ENCODE peak calls at places on chromosomes 5 and 9, in nine cellular contexts. D is left ventricle myocardium inferior; Y is CD8-positive, alpha-beta T cell; L is SJSA1; J is mesendoderm; Q is ovary; X is tibial artery; E is PC-9; I is MM.1S. A is an unnamed sample.
A peak's percentile ranks its signal among the peaks of the same experiment; 100 is the strongest.

GRCh38 chr9:121280715-121281613 is 13.0 kb downstream of the GSN start:
- DNase-seq in D (no peak), Y (no peak), L (no peak), J (no peak), Q (no peak), X (no peak), E (no peak), I (no peak), A (no peak)

GRCh38 chr5:58985311-58985710 is 402.4 kb downstream of the RAB3C start:
- DNase-seq in D (no peak), Y (no peak), L (no peak), J (no peak), Q (no peak), X (no peak), E (no peak), I (no peak), A (no peak)

GRCh38 chr5:64811050-64811640 is 42.4 kb downstream of the CWC27 start:
- DNase-seq in D (no peak), Y (no peak), L (no peak), J (peak; percentile 64), Q (no peak), X (no peak), E (no peak), I (peak; percentile 59), A (peak; percentile 69)

GRCh38 chr5:61991426-61991825 is 314.6 kb upstream of the KIF2A start:
- DNase-seq in D (no peak), Y (no peak), L (no peak), J (no peak), Q (no peak), X (no peak), E (no peak), I (no peak), A (no peak)

GRCh38 chr5:59079622-59080620 is 497.0 kb downstream of the RAB3C start:
- DNase-seq in D (no peak), Y (no peak), L (no peak), J (peak; percentile 37), Q (no peak), X (no peak), E (peak; percentile 50), I (no peak), A (no peak)

GRCh38 chr9:122382901-122383850 is 12.4 kb downstream of the PTGS1 start:
- DNase-seq in D (no peak), Y (no peak), L (no peak), J (no peak), Q (no peak), X (no peak), E (no peak), I (no peak), A (no peak)

GRCh38 chr9:92097997-92098482 is 17.2 kb downstream of the SPTLC1 start:
- DNase-seq in D (peak; percentile 64), Y (peak; percentile 12), L (no peak), J (peak; percentile 83), Q (peak; percentile 42), X (peak; percentile 82), E (no peak), I (no peak), A (peak; percentile 47)

GRCh38 chr9:116395409-116396037 is 241.9 kb downstream of the PAPPA start:
- DNase-seq in D (no peak), Y (no peak), L (no peak), J (peak; percentile 57), Q (no peak), X (no peak), E (no peak), I (no peak), A (peak; percentile 45)

GRCh38 chr5:117594165-117594564 is 1019.5 kb upstream of the SEMA6A start:
- DNase-seq in D (no peak), Y (no peak), L (no peak), J (peak; percentile 2), Q (peak; percentile 15), X (peak; percentile 77), E (no peak), I (no peak), A (no peak)

GRCh38 chr9:136119259-136120118 is 814 bp upstream of the TMEM250 start:
- DNase-seq in D (no peak), Y (no peak), L (peak; percentile 81), J (peak; percentile 77), Q (no peak), X (peak; percentile 76), E (no peak), I (no peak), A (no peak)

GRCh38 chr9:89278997-89279739 is 31.8 kb upstream of the CKS2 start:
- DNase-seq in D (no peak), Y (no peak), L (no peak), J (peak; percentile 69), Q (no peak), X (no peak), E (no peak), I (peak; percentile 50), A (peak; percentile 74)

GRCh38 chr5:147509041-147509709 is 693 bp downstream of the DPYSL3 start:
- DNase-seq in D (peak; percentile 26), Y (no peak), L (peak; percentile 69), J (peak; percentile 50), Q (peak; percentile 31), X (peak; percentile 69), E (no peak), I (no peak), A (no peak)

GRCh38 chr9:121538221-121538620 is 38.6 kb upstream of the GGTA1 start:
- DNase-seq in D (no peak), Y (no peak), L (no peak), J (peak; percentile 75), Q (no peak), X (no peak), E (peak; percentile 34), I (no peak), A (no peak)

GRCh38 chr9:106716820-106717219 is 146.1 kb upstream of the ZNF462 start:
- DNase-seq in D (no peak), Y (no peak), L (no peak), J (no peak), Q (no peak), X (no peak), E (no peak), I (no peak), A (no peak)

GRCh38 chr9:123893831-123894460 is 36.0 kb downstream of the DENND1A start:
- DNase-seq in D (no peak), Y (no peak), L (no peak), J (peak; percentile 25), Q (no peak), X (no peak), E (no peak), I (no peak), A (no peak)

GRCh38 chr5:107431998-107432397 is 238.7 kb downstream of the EFNA5 start:
- DNase-seq in D (no peak), Y (no peak), L (no peak), J (peak; percentile 42), Q (no peak), X (no peak), E (peak; percentile 48), I (no peak), A (peak; percentile 32)

DNA sequence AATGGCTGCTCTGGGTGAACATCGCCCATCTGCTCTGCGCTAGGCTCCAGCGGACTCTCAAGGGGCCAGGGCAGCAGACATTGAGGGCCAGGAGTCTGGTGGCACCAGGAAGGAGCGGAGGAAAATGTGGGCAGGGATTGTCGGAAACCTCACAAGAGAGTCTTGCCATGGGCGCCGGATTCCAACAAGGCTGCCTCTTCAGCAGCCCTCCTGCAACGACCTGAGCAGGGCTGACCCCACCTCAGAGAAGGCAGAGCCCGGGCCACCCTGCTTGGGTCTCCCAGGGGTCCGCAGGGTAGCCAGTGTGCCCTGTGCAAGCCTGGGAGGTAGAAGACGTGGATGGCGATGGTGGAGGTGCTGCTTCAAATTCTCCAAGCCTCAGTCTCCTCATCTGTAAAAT is 11.4 kb upstream of the UNC5A start:
- DNase-seq in D (no peak), Y (no peak), L (no peak), J (no peak), Q (no peak), X (no peak), E (no peak), I (no peak), A (no peak)
- H3K27me3 ChIP-seq in D (peaks cover 77% of the 10 kb centered on the region), Y (no peaks in the 10 kb centered on the region), L (peaks cover 54% of the 10 kb centered on the region), J (no peaks in the 10 kb centered on the region), Q (no peaks in the 10 kb centered on the region), X (no peaks in the 10 kb centered on the region), E (peaks cover 17% of the 10 kb centered on the region), I (peaks cover 73% of the 10 kb centered on the region), A (no peaks in the 10 kb centered on the region)

DNA sequence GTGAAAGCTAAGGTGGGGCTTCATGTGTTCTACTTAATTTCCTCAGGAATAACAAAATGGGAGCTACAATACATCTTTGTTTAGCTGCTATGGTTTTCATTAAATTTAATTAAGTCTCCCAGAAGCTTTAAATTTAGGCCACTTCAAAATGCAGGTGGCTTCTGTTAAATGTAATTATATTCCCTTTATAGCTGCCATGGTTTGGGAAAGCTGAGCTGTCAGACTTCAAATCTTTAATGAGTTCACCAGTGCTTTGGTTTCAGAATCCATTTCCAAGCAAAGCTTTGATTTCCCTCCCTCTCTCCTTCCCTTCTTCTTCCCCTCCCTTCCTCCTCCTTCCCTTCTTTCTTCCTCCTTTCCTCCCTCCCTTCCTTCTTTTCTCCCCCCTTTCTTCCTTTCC is 58.4 kb upstream of the FAM170A start:
- DNase-seq in D (no peak), Y (no peak), L (no peak), J (no peak), Q (no peak), X (no peak), E (no peak), I (no peak), A (no peak)
- H3K27ac ChIP-seq in D (no peak overlapping the region), Y (no peak overlapping the region), L (no peak overlapping the region), J (no peak overlapping the region), Q (no peak overlapping the region), X (no peak overlapping the region), E (no peak overlapping the region), I (no peak overlapping the region), A (no peak overlapping the region)

GRCh38 chr9:128001411-128002298 is 20.9 kb upstream of the EEIG1 start:
- DNase-seq in D (no peak), Y (no peak), L (peak; percentile 94), J (peak; percentile 95), Q (no peak), X (no peak), E (peak; percentile 97), I (no peak), A (no peak)
- H3K4me3 ChIP-seq in D (no peak overlapping the region), Y (no peak overlapping the region), L (no peak overlapping the region), J (no peak overlapping the region), Q (no peak overlapping the region), X (no peak overlapping the region), E (peak overlapping the region; percentile 33), I (no peak overlapping the region), A (no peak overlapping the region)

GRCh38 chr9:84592918-84593317 is 76.6 kb upstream of the NTRK2 start:
- DNase-seq in D (no peak), Y (no peak), L (no peak), J (no peak), Q (no peak), X (no peak), E (no peak), I (no peak), A (no peak)

GRCh38 chr9:84590706-84591105 is 78.8 kb upstream of the NTRK2 start:
- DNase-seq in D (no peak), Y (no peak), L (no peak), J (no peak), Q (no peak), X (no peak), E (no peak), I (no peak), A (no peak)

GRCh38 chr9:84583866-84584265 is 85.7 kb upstream of the NTRK2 start:
- DNase-seq in D (no peak), Y (no peak), L (no peak), J (no peak), Q (no peak), X (no peak), E (no peak), I (no peak), A (no peak)

DNA sequence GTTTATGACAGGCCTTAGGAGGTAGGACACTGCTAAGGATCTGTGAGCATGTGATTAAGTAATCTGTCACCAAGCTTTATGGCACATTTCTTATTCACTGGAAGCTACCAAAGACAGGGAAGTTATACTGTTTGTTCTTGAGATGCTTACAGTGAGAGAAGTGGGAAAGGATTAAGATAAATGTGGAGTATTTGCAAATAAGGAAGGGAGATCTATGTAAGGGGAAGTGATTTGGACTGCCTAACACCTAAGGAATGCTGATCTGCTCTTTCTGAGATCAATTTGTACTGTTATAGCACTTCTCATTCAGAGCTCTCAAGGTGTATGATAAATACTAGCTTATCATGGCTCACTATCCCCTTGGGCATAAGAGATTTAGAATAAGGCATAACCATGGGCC is 80.0 kb upstream of the NTRK2 start:
- DNase-seq in D (no peak), Y (no peak), L (no peak), J (no peak), Q (no peak), X (no peak), E (no peak), I (no peak), A (no peak)
- H3K27me3 ChIP-seq in D (peaks cover 21% of the 10 kb centered on the region), Y (no peaks in the 10 kb centered on the region), L (no peaks in the 10 kb centered on the region), J (no peaks in the 10 kb centered on the region), Q (no peaks in the 10 kb centered on the region), X (no peaks in the 10 kb centered on the region), E (peaks cover 4% of the 10 kb centered on the region), I (no peaks in the 10 kb centered on the region), A (no peaks in the 10 kb centered on the region)